ENCODE peak calls at places on chromosomes 7 and 10, in seven cellular contexts. A is tibial nerve, Q is upper lobe of left lung, Z is stomach, E is ovary, Y is GM12878, I is K562. H is an unnamed sample.

GRCh38 chr7:96501318-96501717 is 179.4 kb upstream of the SLC25A13 start:
- DNase-seq in I (no peak), E (no peak), Y (no peak), Z (no peak), Q (no peak), A (no peak), H (no peak)

GRCh38 chr10:24415455-24416169 is 206.7 kb downstream of the KIAA1217 start:
- DNase-seq in Q (peak), A (peak), Y (no peak), E (peak), Z (peak), I (no peak), H (peak)

GRCh38 chr10:35465601-35466140 is 129.4 kb downstream of the CCNY start:
- DNase-seq in I (no peak), Z (no peak), Y (no peak), Q (no peak), A (no peak), E (no peak), H (no peak)

GRCh38 chr10:48567346-48567745 is 37.5 kb downstream of the ARHGAP22 start:
- DNase-seq in Y (no peak), E (no peak), I (no peak), A (no peak), Z (no peak), Q (no peak), H (no peak)

GRCh38 chr7:3267928-3268690 is 32.9 kb upstream of the SDK1 start:
- DNase-seq in Z (no peak), A (no peak), E (no peak), I (no peak), Q (no peak), Y (no peak), H (no peak)

GRCh38 chr10:17290226-17290625 is 62.2 kb downstream of the VIM start:
- DNase-seq in Y (no peak), E (no peak), Z (no peak), Q (no peak), I (peak), A (no peak), H (no peak)

GRCh38 chr7:26675143-26675887 is 189.1 kb downstream of the SKAP2 start:
- DNase-seq in Q (no peak), A (no peak), Z (no peak), Y (no peak), I (no peak), E (no peak), H (no peak)

GRCh38 chr10:124665980-124666379 is 78.2 kb downstream of the FAM53B start:
- DNase-seq in I (no peak), Y (no peak), E (no peak), A (no peak), Q (no peak), Z (no peak), H (no peak)

GRCh38 chr10:78553792-78554191 is 515.0 kb upstream of the ZMIZ1 start:
- DNase-seq in Z (no peak), A (no peak), I (no peak), Y (no peak), Q (no peak), E (no peak), H (no peak)

GRCh38 chr10:97365761-97366351 is 31.3 kb upstream of the FRAT2 start:
- DNase-seq in A (no peak), Z (no peak), Y (no peak), E (no peak), Q (peak), I (no peak), H (no peak)

GRCh38 chr7:2802504-2803341 is 41.4 kb downstream of the GNA12 start:
- DNase-seq in Q (no peak), Y (no peak), I (no peak), A (no peak), E (no peak), Z (no peak), H (peak)

GRCh38 chr7:135803143-135803542 is 54.5 kb upstream of the FAM180A start:
- DNase-seq in A (no peak), Y (no peak), Q (no peak), I (peak), E (no peak), Z (no peak), H (no peak)

GRCh38 chr7:5692112-5692844 is 89.2 kb downstream of the RNF216 start:
- DNase-seq in E (peak), Y (no peak), A (peak), Q (no peak), I (no peak), Z (peak), H (peak)

GRCh38 chr7:42932861-42933591 is 850 bp downstream of the MRPL32 start:
- DNase-seq in Z (peak), A (no peak), I (no peak), Q (no peak), Y (no peak), E (no peak), H (no peak)

GRCh38 chr10:28431139-28431538 is 101.8 kb upstream of the WAC start:
- DNase-seq in I (no peak), E (no peak), Q (no peak), A (no peak), Z (no peak), Y (no peak), H (no peak)

GRCh38 chr7:158816271-158816670 is 13.0 kb downstream of the ESYT2 start:
- DNase-seq in Q (no peak), Z (no peak), Y (no peak), A (no peak), I (no peak), E (no peak), H (no peak)

GRCh38 chr10:16847644-16848043 is 30.4 kb upstream of the RSU1 start:
- DNase-seq in I (no peak), A (no peak), Q (no peak), Z (no peak), Y (no peak), E (no peak), H (no peak)

GRCh38 chr10:86665868-86666267 is 2.4 kb upstream of the LDB3 start:
- DNase-seq in Q (no peak), I (no peak), Y (no peak), A (no peak), Z (no peak), E (no peak), H (no peak)

GRCh38 chr7:56092789-56093531 is at the start of gene PHKG1:
- DNase-seq in I (peak), Q (peak), Y (no peak), E (peak), A (peak), Z (peak), H (peak)

GRCh38 chr7:134742688-134743350 is 36.6 kb upstream of the CALD1 start:
- DNase-seq in Y (no peak), Z (no peak), A (no peak), Q (no peak), I (peak), E (peak), H (peak)

GRCh38 chr10:521844-522243 is 167.6 kb downstream of the DIP2C start:
- DNase-seq in E (peak), Y (no peak), A (no peak), Z (no peak), Q (no peak), I (no peak), H (peak)

GRCh38 chr10:3623746-3624145 is 161.3 kb downstream of the KLF6 start:
- DNase-seq in Z (no peak), Q (no peak), E (no peak), A (no peak), Y (peak), I (no peak), H (no peak)

GRCh38 chr7:79298145-79298760 is 155.2 kb downstream of the MAGI2 start:
- DNase-seq in Y (no peak), A (peak), E (no peak), Z (no peak), Q (no peak), I (peak), H (no peak)

GRCh38 chr7:128916643-128916915 is 6.1 kb upstream of the KCP start:
- DNase-seq in A (no peak), Y (no peak), Z (no peak), I (no peak), E (no peak), Q (no peak), H (peak)

GRCh38 chr7:139855498-139856270 is 26.6 kb downstream of the TBXAS1 start:
- DNase-seq in Y (peak), Q (no peak), E (no peak), I (peak), Z (no peak), A (no peak), H (no peak)

GRCh38 chr10:53140516-53140915 is 367.9 kb upstream of the MBL2 start:
- DNase-seq in E (no peak), Q (no peak), A (no peak), Z (no peak), Y (no peak), I (no peak), H (no peak)

GRCh38 chr7:107304636-107305035 is 135.8 kb downstream of the HBP1 start:
- DNase-seq in A (no peak), Y (no peak), E (no peak), Q (no peak), I (no peak), Z (no peak), H (no peak)

GRCh38 chr7:16494551-16494950 is 29.0 kb upstream of the SOSTDC1 start:
- DNase-seq in Y (no peak), Z (no peak), E (no peak), A (no peak), I (no peak), Q (no peak), H (no peak)

GRCh38 chr7:16543456-16543855 is 16.8 kb downstream of the LRRC72 start:
- DNase-seq in Q (no peak), E (no peak), A (no peak), Z (no peak), I (no peak), Y (no peak), H (no peak)

GRCh38 chr10:133124357-133125211 is 35.4 kb upstream of the KNDC1 start:
- DNase-seq in Z (peak), I (peak), E (no peak), Y (no peak), Q (peak), A (no peak), H (no peak)

GRCh38 chr10:47042815-47043750 is 131.9 kb downstream of the PTPN20 start:
- DNase-seq in E (no peak), A (no peak), Z (no peak), Y (no peak), Q (no peak), I (no peak), H (peak)

GRCh38 chr7:70480913-70481579 is 650.9 kb upstream of the GALNT17 start:
- DNase-seq in Z (no peak), Q (no peak), A (no peak), E (no peak), I (no peak), Y (no peak), H (no peak)

GRCh38 chr10:3980660-3981059 is 195.7 kb upstream of the KLF6 start:
- DNase-seq in E (no peak), Y (no peak), Z (no peak), A (no peak), Q (no peak), I (no peak), H (no peak)

GRCh38 chr7:115812796-115813195 is 217.8 kb downstream of the TFEC start:
- DNase-seq in Y (no peak), A (no peak), E (no peak), Z (no peak), Q (no peak), I (no peak), H (no peak)

GRCh38 chr10:93850484-93851015 is 43.2 kb upstream of the SLC35G1 start:
- DNase-seq in Y (no peak), A (no peak), E (no peak), Q (no peak), Z (no peak), I (no peak), H (no peak)

GRCh38 chr7:99975782-99976521 is at the start of gene AZGP1:
- DNase-seq in E (no peak), Y (no peak), Q (no peak), Z (peak), A (no peak), I (no peak), H (no peak)

GRCh38 chr10:12902135-12902572 is 99.4 kb downstream of the CCDC3 start:
- DNase-seq in Q (no peak), I (peak), E (peak), Z (peak), Y (peak), A (peak), H (no peak)

GRCh38 chr10:98445200-98445812 is 1.4 kb downstream of the HPS1 start:
- DNase-seq in Q (no peak), I (no peak), A (no peak), Z (no peak), Y (no peak), E (no peak), H (no peak)

GRCh38 chr10:98446121-98446655 is 547 bp downstream of the HPS1 start:
- DNase-seq in Z (peak), E (peak), Y (no peak), A (peak), I (no peak), Q (no peak), H (peak)

GRCh38 chr10:98444314-98445006 is 2.3 kb downstream of the HPS1 start:
- DNase-seq in E (no peak), I (no peak), Y (no peak), Q (no peak), A (no peak), Z (no peak), H (no peak)

GRCh38 chr10:98449287-98449686 is 2.6 kb upstream of the HPS1 start:
- DNase-seq in A (no peak), Q (no peak), Z (no peak), E (no peak), Y (no peak), I (no peak), H (no peak)

GRCh38 chr10:98446656-98447221 is at the start of gene HPS1:
- DNase-seq in I (peak), E (peak), Y (peak), Z (peak), Q (peak), A (peak), H (peak)
- TF ChIP-seq POLR2A in I (peak), E (peak), Y (peak), Z (no peak), Q (peak), A (peak), H (peak)

GRCh38 chr10:118307768-118308347 is 34.3 kb downstream of the FAM204A start:
- DNase-seq in E (no peak), Z (no peak), Y (no peak), I (no peak), Q (no peak), A (no peak), H (no peak)
- H3K27ac ChIP-seq in E (peak), Z (peak), Y (no peak), I (no peak), Q (no peak), A (no peak), H (peak)

GRCh38 chr10:7718685-7719084 is 15.6 kb downstream of the ITIH2 start:
- DNase-seq in Z (no peak), I (no peak), Q (no peak), A (no peak), E (no peak), Y (no peak), H (no peak)
- TF ChIP-seq EP300 in Z (no peak), I (no peak), Q (no peak), A (no peak), E (no peak), Y (no peak), H (no peak)

DNA sequence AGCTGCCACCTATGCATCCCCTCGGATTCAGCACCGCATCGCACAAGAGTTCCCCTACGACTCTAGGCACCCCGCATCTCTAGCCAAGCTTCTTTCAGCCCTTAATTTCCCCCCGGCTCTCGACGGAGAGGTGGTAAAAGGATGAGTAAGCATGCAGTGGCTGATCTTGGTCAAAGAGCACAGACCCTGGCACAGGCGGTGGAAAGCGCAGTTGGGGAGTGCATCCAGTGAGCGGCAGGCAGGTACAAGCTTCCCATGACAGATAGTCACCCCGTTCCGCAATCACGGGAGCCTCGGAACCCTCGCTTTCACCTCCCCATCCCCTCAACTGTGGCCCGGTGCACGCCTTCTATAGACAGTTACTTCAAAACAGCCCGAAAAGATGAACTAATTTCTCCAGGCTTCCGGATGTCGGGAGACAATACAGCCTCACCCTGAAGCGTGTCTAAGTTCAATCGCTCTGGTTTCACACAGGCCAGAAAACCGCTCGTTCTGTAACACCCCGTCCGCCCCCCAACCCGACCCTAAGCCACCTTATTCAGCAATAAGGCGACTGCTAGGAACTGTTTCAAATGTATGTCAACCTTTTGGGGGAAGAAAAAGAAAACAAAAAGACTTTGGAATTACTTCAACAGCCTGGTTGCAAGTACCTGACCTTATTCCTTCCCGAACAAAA is 1.5 kb downstream of the RHEB start:
- DNase-seq in I (no peak), Z (peak), Q (no peak), A (peak), E (peak), Y (no peak), H (peak)
- TF ChIP-seq POLR2A in I (no peak), Z (no peak), Q (no peak), A (no peak), E (no peak), Y (peak), H (peak)

DNA sequence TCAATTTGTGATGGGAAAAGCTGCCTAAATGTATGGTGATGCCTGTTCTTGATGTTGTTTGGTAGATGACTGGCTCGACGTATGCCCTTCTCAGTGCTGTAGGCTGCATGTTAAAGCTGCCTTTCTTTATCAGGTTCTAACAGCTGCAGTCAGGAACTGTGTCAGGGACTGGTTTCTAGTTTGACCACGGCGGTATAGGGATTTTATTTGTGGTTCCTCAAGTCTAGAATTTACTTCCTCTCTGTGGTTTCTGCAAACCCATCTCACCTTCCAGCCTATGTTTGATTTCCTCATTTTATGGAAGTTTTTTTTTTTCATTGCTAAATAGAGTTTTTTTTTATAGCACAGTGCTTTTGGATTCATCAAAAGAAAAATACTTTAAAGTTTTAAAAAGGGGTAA is 26.5 kb downstream of the LMTK2 start:
- DNase-seq in E (no peak), Z (no peak), I (peak), A (no peak), Q (no peak), Y (peak), H (no peak)
- H3K27ac ChIP-seq in E (no peak), Z (peak), I (peak), A (no peak), Q (no peak), Y (no peak), H (no peak)

GRCh38 chr7:130356121-130356759 is 11.6 kb downstream of the CPA5 start:
- DNase-seq in I (no peak), Z (no peak), A (peak), Q (no peak), Y (no peak), E (peak), H (peak)
- TF ChIP-seq EP300 in I (no peak), Z (no peak), A (no peak), Q (no peak), Y (no peak), E (no peak), H (no peak)

GRCh38 chr7:73622909-73623797 is 1.2 kb downstream of the MLXIPL start:
- DNase-seq in A (peak), Y (no peak), I (peak), Q (peak), E (peak), Z (no peak), H (peak)

GRCh38 chr7:73625276-73625675 is 954 bp upstream of the MLXIPL start:
- DNase-seq in A (no peak), Y (no peak), Z (no peak), Q (no peak), I (no peak), E (no peak), H (no peak)

GRCh38 chr7:73624669-73625001 is 313 bp upstream of the MLXIPL start:
- DNase-seq in A (no peak), I (no peak), Z (no peak), Q (no peak), Y (no peak), E (no peak), H (no peak)

GRCh38 chr7:73622527-73622908 is 1.8 kb downstream of the MLXIPL start:
- DNase-seq in Q (no peak), A (no peak), I (no peak), E (no peak), Y (no peak), Z (no peak), H (no peak)

DNA sequence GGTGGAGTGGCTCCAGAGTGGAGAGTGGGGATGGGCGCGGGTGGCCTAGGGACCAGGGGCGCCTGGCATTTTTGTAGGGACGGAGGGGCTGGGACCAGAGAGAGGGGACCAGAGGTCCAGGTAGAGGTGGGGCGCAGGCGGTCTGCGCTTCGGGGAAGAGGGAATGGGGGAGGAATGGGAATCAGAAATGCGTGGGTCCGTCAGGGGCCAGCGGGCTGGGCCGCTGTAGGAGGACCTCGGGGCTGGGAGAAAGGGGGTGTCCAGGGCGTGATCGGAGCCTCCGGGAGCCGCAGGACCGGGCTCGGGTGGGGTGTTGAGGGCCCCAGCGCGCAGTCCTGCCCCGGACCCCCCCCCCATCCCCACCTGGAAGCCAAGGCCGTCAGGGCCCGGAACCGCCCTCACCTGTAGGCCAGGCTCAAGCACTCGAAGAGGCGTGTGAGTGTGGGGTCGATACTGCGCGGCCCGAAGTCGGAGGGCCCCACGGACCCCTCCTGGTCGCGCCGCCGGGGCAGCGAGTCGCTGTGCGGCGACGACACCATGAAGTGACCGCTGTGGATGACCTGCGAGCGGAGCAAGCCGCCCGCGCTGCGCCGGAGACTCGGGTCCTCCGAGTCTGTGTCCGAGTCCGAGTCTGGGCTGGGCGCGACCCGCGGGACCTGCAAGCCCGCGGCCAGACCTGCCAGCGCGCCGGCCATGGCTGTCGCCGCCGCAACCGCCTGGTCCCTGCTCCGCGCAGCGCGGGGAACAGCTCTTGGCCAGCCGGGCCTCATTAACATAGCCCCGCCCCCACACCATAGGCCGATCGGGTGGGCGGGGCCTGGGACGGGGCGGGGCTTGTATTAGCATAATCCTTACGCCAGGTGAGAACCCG is at the start of gene MLXIPL:
- DNase-seq in Z (peak), Q (peak), A (peak), E (peak), I (peak), Y (no peak), H (peak)
- TF ChIP-seq POLR2A in Z (no peak), Q (peak), A (no peak), E (no peak), I (peak), Y (no peak), H (peak)

GRCh38 chr10:26439436-26440090 is 1.4 kb downstream of the APBB1IP start:
- DNase-seq in A (no peak), I (no peak), Z (no peak), Q (no peak), Y (no peak), E (no peak), H (no peak)
- H3K27ac ChIP-seq in A (peak), I (no peak), Z (peak), Q (peak), Y (peak), E (no peak), H (peak)

GRCh38 chr10:103890194-103890658 is 27.8 kb downstream of the STN1 start:
- DNase-seq in Y (no peak), E (no peak), Q (no peak), Z (peak), A (no peak), I (no peak), H (no peak)
- TF ChIP-seq EP300 in Y (no peak), E (no peak), Q (peak), Z (no peak), A (no peak), I (no peak), H (no peak)

GRCh38 chr10:87817873-87818504 is at the start of gene ATAD1:
- DNase-seq in E (peak), A (peak), Y (peak), I (peak), Z (peak), Q (peak), H (peak)
- TF ChIP-seq POLR2A in E (peak), A (peak), Y (peak), I (peak), Z (no peak), Q (peak), H (peak)

H was measured in sigmoid colon.